ENCODE peak calls at places on chromosomes 7 and 10, in eight cellular contexts. C, A, M, U, D, B, E and F are unnamed samples.

GRCh38 chr10:110458583-110458920 is 39.2 kb upstream of the DUSP5 start:
- DNase-seq in C (no peak), A (no peak), M (no peak), U (no peak), D (no peak), B (no peak), E (no peak), F (no peak)

GRCh38 chr7:7228967-7229366 is 46.6 kb downstream of the C1GALT1 start:
- DNase-seq in C (no peak), A (no peak), M (no peak), U (no peak), D (no peak), B (no peak), E (no peak), F (no peak)

GRCh38 chr7:452230-452751 is 67.4 kb downstream of the PDGFA start:
- DNase-seq in C (no peak), A (no peak), M (no peak), U (no peak), D (no peak), B (no peak), E (no peak), F (peak; percentile 97)

GRCh38 chr10:69437321-69438259 is 13.7 kb upstream of the TSPAN15 start:
- DNase-seq in C (no peak), A (no peak), M (no peak), U (no peak), D (no peak), B (no peak), E (no peak), F (no peak)

GRCh38 chr10:73900068-73900467 is 10.9 kb upstream of the PLAU start:
- DNase-seq in C (no peak), A (no peak), M (no peak), U (no peak), D (no peak), B (no peak), E (no peak), F (no peak)

GRCh38 chr10:69910566-69910965 is 108.9 kb downstream of the COL13A1 start:
- DNase-seq in C (no peak), A (no peak), M (no peak), U (no peak), D (no peak), B (no peak), E (no peak), F (peak; percentile 27)

GRCh38 chr7:102973096-102973802 is 60.4 kb downstream of the LRRC17 start:
- DNase-seq in C (no peak), A (no peak), M (no peak), U (no peak), D (no peak), B (no peak), E (no peak), F (no peak)

GRCh38 chr10:86971146-86971991 is 3.1 kb downstream of the ADIRF start:
- DNase-seq in C (peak; percentile 87), A (peak; percentile 76), M (peak; percentile 77), U (no peak), D (peak; percentile 61), B (peak; percentile 94), E (peak; percentile 84), F (peak; percentile 99)

GRCh38 chr7:142391191-142391992 is 133.5 kb upstream of the PRSS58 start:
- DNase-seq in C (peak; percentile 31), A (no peak), M (peak; percentile 39), U (no peak), D (no peak), B (no peak), E (peak; percentile 43), F (peak; percentile 75)

GRCh38 chr10:21935439-21936023 is 68.0 kb downstream of the DNAJC1 start:
- DNase-seq in C (no peak), A (no peak), M (no peak), U (no peak), D (no peak), B (no peak), E (no peak), F (no peak)